ENCODE peak calls at places on chromosomes 7 and 10, in eight cellular contexts. Y is ovary; P is CD4-positive, alpha-beta T cell; A is hepatocyte; V is gastrocnemius medialis; O is AG04450; C is body of pancreas; W is aorta. K is an unnamed sample. For H3K9me3, the result is how much of the 10 kb centered on the place peaks cover.

GRCh38 chr10:107873007-107873406 is 708.5 kb upstream of the SORCS1 start:
- DNase-seq in Y (no peak), P (no peak), A (no peak), V (no peak), O (no peak), C (no peak), W (no peak), K (no peak)

GRCh38 chr10:103960103-103960502 is 6.8 kb upstream of the SLK start:
- DNase-seq in Y (no peak), P (no peak), A (no peak), V (no peak), O (no peak), C (no peak), W (no peak), K (no peak)

GRCh38 chr10:24603333-24603732 is 120.4 kb downstream of the ARHGAP21 start:
- DNase-seq in Y (no peak), P (no peak), A (no peak), V (no peak), O (no peak), C (no peak), W (no peak), K (no peak)

GRCh38 chr10:34713875-34714274 is 101.2 kb downstream of the PARD3 start:
- DNase-seq in Y (no peak), P (no peak), A (no peak), V (no peak), O (no peak), C (no peak), W (no peak), K (no peak)

GRCh38 chr10:68106656-68107055 is 2.6 kb upstream of the MYPN start:
- DNase-seq in Y (no peak), P (no peak), A (no peak), V (peak), O (peak), C (no peak), W (no peak), K (no peak)

GRCh38 chr10:100510533-100511308 is 8.9 kb downstream of the SEC31B start:
- DNase-seq in Y (no peak), P (peak), A (no peak), V (no peak), O (no peak), C (peak), W (no peak), K (peak)

GRCh38 chr7:69232445-69233376 is 365.6 kb upstream of the AUTS2 start:
- DNase-seq in Y (no peak), P (no peak), A (no peak), V (no peak), O (no peak), C (no peak), W (no peak), K (no peak)

GRCh38 chr10:110821508-110821907 is 50.2 kb upstream of the PDCD4 start:
- DNase-seq in Y (no peak), P (no peak), A (no peak), V (peak), O (no peak), C (no peak), W (peak), K (no peak)

GRCh38 chr10:115985696-115986095 is 287.3 kb downstream of the GFRA1 start:
- DNase-seq in Y (no peak), P (no peak), A (no peak), V (no peak), O (no peak), C (no peak), W (no peak), K (no peak)

GRCh38 chr10:129945941-129946760 is 17.9 kb downstream of the EBF3 start:
- DNase-seq in Y (peak), P (no peak), A (no peak), V (no peak), O (no peak), C (no peak), W (no peak), K (no peak)

GRCh38 chr10:48913674-48914073 is 26.0 kb downstream of the LRRC18 start:
- DNase-seq in Y (no peak), P (no peak), A (no peak), V (no peak), O (no peak), C (no peak), W (no peak), K (no peak)

GRCh38 chr10:96283756-96284155 is 12.4 kb upstream of the BLNK start:
- DNase-seq in Y (no peak), P (no peak), A (no peak), V (no peak), O (no peak), C (no peak), W (no peak), K (no peak)

GRCh38 chr10:88207121-88207546 is 343.7 kb downstream of the PTEN start:
- DNase-seq in Y (no peak), P (no peak), A (no peak), V (no peak), O (no peak), C (no peak), W (no peak), K (no peak)

GRCh38 chr10:127117125-127117524 is 79.3 kb downstream of the INSYN2A start:
- DNase-seq in Y (peak), P (no peak), A (peak), V (no peak), O (peak), C (peak), W (peak), K (no peak)

GRCh38 chr10:132787253-132788179 is 1.6 kb upstream of the NKX6-2 start:
- DNase-seq in Y (no peak), P (no peak), A (peak), V (no peak), O (no peak), C (no peak), W (no peak), K (no peak)

GRCh38 chr7:44280993-44281721 is 44.2 kb downstream of the CAMK2B start:
- DNase-seq in Y (peak), P (no peak), A (no peak), V (peak), O (no peak), C (peak), W (peak), K (peak)

GRCh38 chr7:85384376-85384775 is 197.5 kb upstream of the SEMA3D start:
- DNase-seq in Y (no peak), P (no peak), A (no peak), V (no peak), O (no peak), C (no peak), W (no peak), K (no peak)

GRCh38 chr7:17640730-17641377 is 299.4 kb downstream of the SNX13 start:
- DNase-seq in Y (no peak), P (no peak), A (peak), V (no peak), O (no peak), C (peak), W (no peak), K (peak)

GRCh38 chr10:123301077-123301875 is 147.1 kb downstream of the BUB3 start:
- DNase-seq in Y (no peak), P (no peak), A (peak), V (no peak), O (no peak), C (peak), W (no peak), K (no peak)

GRCh38 chr7:22108151-22108845 is 162.6 kb upstream of the CDCA7L start:
- DNase-seq in Y (no peak), P (no peak), A (no peak), V (no peak), O (no peak), C (no peak), W (no peak), K (no peak)

GRCh38 chr10:12041766-12042408 is 722 bp downstream of the UPF2 start:
- DNase-seq in Y (no peak), P (peak), A (peak), V (peak), O (no peak), C (peak), W (no peak), K (no peak)

GRCh38 chr7:134571746-134572461 is 23.0 kb downstream of the AKR1B15 start:
- DNase-seq in Y (no peak), P (no peak), A (no peak), V (no peak), O (no peak), C (no peak), W (no peak), K (no peak)

GRCh38 chr7:78037603-78038002 is 239.0 kb downstream of the PHTF2 start:
- DNase-seq in Y (no peak), P (no peak), A (no peak), V (no peak), O (no peak), C (no peak), W (no peak), K (no peak)

GRCh38 chr10:1074063-1074747 is 18.0 kb downstream of the WDR37 start:
- DNase-seq in Y (no peak), P (no peak), A (no peak), V (no peak), O (no peak), C (no peak), W (no peak), K (no peak)

GRCh38 chr7:91045626-91046025 is 218.6 kb upstream of the FZD1 start:
- DNase-seq in Y (no peak), P (no peak), A (no peak), V (no peak), O (no peak), C (no peak), W (no peak), K (no peak)

GRCh38 chr10:104325436-104326430 is 12.5 kb downstream of the ITPRIP start:
- DNase-seq in Y (no peak), P (no peak), A (no peak), V (peak), O (no peak), C (peak), W (peak), K (no peak)

GRCh38 chr10:71241899-71242620 is 29.7 kb downstream of the UNC5B start:
- DNase-seq in Y (no peak), P (no peak), A (no peak), V (no peak), O (no peak), C (no peak), W (peak), K (no peak)

GRCh38 chr7:137871173-137871915 is 24.6 kb upstream of the DGKI start:
- DNase-seq in Y (no peak), P (no peak), A (no peak), V (peak), O (no peak), C (no peak), W (no peak), K (no peak)

GRCh38 chr7:158351481-158351880 is 236.1 kb downstream of the PTPRN2 start:
- DNase-seq in Y (peak), P (no peak), A (no peak), V (no peak), O (no peak), C (no peak), W (no peak), K (no peak)
- H3K9me3 ChIP-seq in Y (under half), P (under half), A (under half), V (under half), O (half or more), C (under half), W (under half), K (under half)

GRCh38 chr10:131775833-131776232 is 125.0 kb upstream of the PPP2R2D start:
- DNase-seq in Y (no peak), P (no peak), A (no peak), V (no peak), O (no peak), C (no peak), W (no peak), K (no peak)
- H3K9me3 ChIP-seq in Y (under half), P (under half), A (under half), V (under half), O (half or more), C (under half), W (under half), K (under half)

DNA sequence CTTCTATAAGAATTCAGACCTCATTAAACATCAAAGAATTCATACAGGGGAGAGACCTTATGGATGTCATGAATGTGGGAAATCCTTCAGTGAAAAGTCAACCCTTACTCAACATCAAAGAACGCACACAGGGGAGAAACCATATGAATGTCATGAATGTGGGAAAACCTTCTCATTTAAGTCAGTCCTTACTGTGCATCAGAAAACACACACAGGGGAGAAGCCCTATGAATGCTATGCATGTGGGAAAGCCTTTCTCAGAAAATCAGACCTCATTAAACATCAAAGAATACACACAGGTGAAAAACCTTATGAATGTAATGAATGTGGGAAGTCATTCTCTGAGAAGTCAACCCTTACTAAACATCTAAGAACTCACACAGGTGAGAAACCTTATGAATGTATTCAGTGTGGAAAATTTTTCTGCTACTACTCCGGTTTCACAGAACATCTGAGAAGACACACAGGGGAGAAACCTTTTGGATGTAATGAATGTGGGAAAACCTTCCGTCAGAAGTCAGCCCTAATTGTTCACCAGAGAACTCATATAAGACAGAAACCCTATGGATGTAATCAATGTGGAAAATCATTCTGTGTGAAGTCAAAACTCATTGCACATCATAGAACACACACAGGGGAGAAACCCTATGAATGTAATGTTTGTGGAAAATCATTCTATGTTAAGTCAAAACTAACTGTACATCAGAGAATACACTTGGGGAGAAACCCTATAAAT is 24.1 kb downstream of the ZNF37A start:
- DNase-seq in Y (no peak), P (no peak), A (no peak), V (no peak), O (no peak), C (no peak), W (no peak), K (no peak)
- H3K9me3 ChIP-seq in Y (half or more), P (half or more), A (under half), V (under half), O (under half), C (under half), W (under half), K (half or more)

GRCh38 chr10:38093816-38094157 is 350 bp upstream of the ZNF37A start:
- DNase-seq in Y (no peak), P (no peak), A (no peak), V (peak), O (no peak), C (no peak), W (no peak), K (peak)
- H3K9me3 ChIP-seq in Y (under half), P (under half), A (under half), V (under half), O (under half), C (under half), W (under half), K (under half)

GRCh38 chr10:38157270-38157685 is 63.1 kb downstream of the ZNF37A start:
- DNase-seq in Y (no peak), P (no peak), A (no peak), V (no peak), O (no peak), C (no peak), W (no peak), K (no peak)
- H3K9me3 ChIP-seq in Y (under half), P (under half), A (under half), V (under half), O (under half), C (under half), W (under half), K (under half)

DNA sequence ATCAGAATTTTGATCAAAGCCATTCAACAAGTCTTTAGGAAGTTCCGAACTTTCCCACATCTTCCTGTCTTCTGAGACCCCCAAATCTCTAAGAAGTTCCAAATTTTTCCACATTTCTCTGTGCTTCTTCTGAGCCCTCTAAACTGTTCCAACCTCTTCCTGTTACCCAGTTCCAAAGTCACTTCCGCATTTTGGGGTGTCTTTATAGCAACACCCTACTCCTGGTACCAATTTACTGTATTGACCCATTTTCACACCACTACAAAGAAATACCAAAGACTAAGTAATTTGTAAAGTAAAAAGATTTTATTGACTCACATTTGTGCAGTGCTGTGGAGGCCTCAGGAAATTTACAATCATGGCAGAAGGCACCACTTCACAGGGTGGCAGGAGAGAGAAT is 385.8 kb upstream of the GHITM start:
- DNase-seq in Y (no peak), P (no peak), A (no peak), V (no peak), O (no peak), C (no peak), W (no peak), K (no peak)
- H3K9me3 ChIP-seq in Y (under half), P (under half), A (under half), V (under half), O (under half), C (under half), W (under half), K (under half)

GRCh38 chr7:131581241-131582157 is 25.1 kb upstream of the PODXL start:
- DNase-seq in Y (peak), P (no peak), A (no peak), V (peak), O (no peak), C (peak), W (peak), K (no peak)
- H3K9me3 ChIP-seq in Y (under half), P (under half), A (under half), V (under half), O (under half), C (under half), W (under half), K (under half)